ENCODE peak calls at places on chromosomes 12 and 14, in seven cellular contexts. One of them, this sample, is unnamed.

GRCh38 chr14:102251161-102251560 is 53.8 kb downstream of the MOK start:
- DNase-seq in AG09309: no peak
- DNase-seq in IMR-90: no peak
- DNase-seq in foreskin keratinocyte: no peak
- DNase-seq in progenitor cell of endocrine pancreas: no peak
- DNase-seq in pancreas: no peak
- DNase-seq in neural crest cell: no peak
- DNase-seq in this sample: no peak

GRCh38 chr12:62537544-62537943 is 70.9 kb downstream of the MON2 start:
- DNase-seq in pancreas: no peak
- DNase-seq in IMR-90: peak
- DNase-seq in progenitor cell of endocrine pancreas: no peak
- DNase-seq in AG09309: peak
- DNase-seq in foreskin keratinocyte: peak
- DNase-seq in neural crest cell: no peak
- DNase-seq in this sample: peak

GRCh38 chr12:730550-730949 is 21.8 kb upstream of the WNK1 start:
- DNase-seq in IMR-90: no peak
- DNase-seq in foreskin keratinocyte: no peak
- DNase-seq in AG09309: no peak
- DNase-seq in pancreas: no peak
- DNase-seq in progenitor cell of endocrine pancreas: no peak
- DNase-seq in neural crest cell: no peak
- DNase-seq in this sample: no peak

GRCh38 chr12:113190761-113191160 is 5.2 kb downstream of the RITA1 start:
- DNase-seq in AG09309: no peak
- DNase-seq in pancreas: no peak
- DNase-seq in foreskin keratinocyte: no peak
- DNase-seq in neural crest cell: no peak
- DNase-seq in progenitor cell of endocrine pancreas: no peak
- DNase-seq in IMR-90: peak
- DNase-seq in this sample: peak

GRCh38 chr12:26971963-26972362 is 33.7 kb downstream of the FGFR1OP2 start:
- DNase-seq in neural crest cell: no peak
- DNase-seq in AG09309: no peak
- DNase-seq in pancreas: no peak
- DNase-seq in foreskin keratinocyte: no peak
- DNase-seq in progenitor cell of endocrine pancreas: no peak
- DNase-seq in IMR-90: no peak
- DNase-seq in this sample: no peak

GRCh38 chr12:113174461-113175384 is 10.6 kb downstream of the DDX54 start:
- DNase-seq in AG09309: no peak
- DNase-seq in neural crest cell: peak
- DNase-seq in IMR-90: peak
- DNase-seq in foreskin keratinocyte: no peak
- DNase-seq in progenitor cell of endocrine pancreas: peak
- DNase-seq in pancreas: peak
- DNase-seq in this sample: peak

GRCh38 chr14:97878727-97879126 is 1081.5 kb downstream of the VRK1 start:
- DNase-seq in IMR-90: no peak
- DNase-seq in AG09309: no peak
- DNase-seq in neural crest cell: no peak
- DNase-seq in progenitor cell of endocrine pancreas: no peak
- DNase-seq in foreskin keratinocyte: no peak
- DNase-seq in pancreas: no peak
- DNase-seq in this sample: peak

GRCh38 chr12:13209279-13210021 is 12.9 kb downstream of the EMP1 start:
- DNase-seq in foreskin keratinocyte: no peak
- DNase-seq in progenitor cell of endocrine pancreas: no peak
- DNase-seq in pancreas: no peak
- DNase-seq in AG09309: no peak
- DNase-seq in IMR-90: no peak
- DNase-seq in neural crest cell: no peak
- DNase-seq in this sample: peak

GRCh38 chr14:95518045-95518751 is 1.7 kb upstream of the SYNE3 start:
- DNase-seq in foreskin keratinocyte: no peak
- DNase-seq in pancreas: no peak
- DNase-seq in neural crest cell: no peak
- DNase-seq in IMR-90: peak
- DNase-seq in progenitor cell of endocrine pancreas: no peak
- DNase-seq in AG09309: no peak
- DNase-seq in this sample: peak

GRCh38 chr14:95516554-95517209 is at the start of gene SYNE3:
- DNase-seq in progenitor cell of endocrine pancreas: no peak
- DNase-seq in AG09309: no peak
- DNase-seq in foreskin keratinocyte: no peak
- DNase-seq in neural crest cell: peak
- DNase-seq in pancreas: no peak
- DNase-seq in IMR-90: no peak
- DNase-seq in this sample: no peak

GRCh38 chr14:95515080-95515489 is 1.4 kb downstream of the SYNE3 start:
- DNase-seq in AG09309: no peak
- DNase-seq in pancreas: no peak
- DNase-seq in IMR-90: no peak
- DNase-seq in foreskin keratinocyte: no peak
- DNase-seq in neural crest cell: peak
- DNase-seq in progenitor cell of endocrine pancreas: no peak
- DNase-seq in this sample: peak

GRCh38 chr14:95514131-95515079 is 2.0 kb downstream of the SYNE3 start:
- DNase-seq in pancreas: no peak
- DNase-seq in IMR-90: no peak
- DNase-seq in progenitor cell of endocrine pancreas: no peak
- DNase-seq in neural crest cell: peak
- DNase-seq in AG09309: no peak
- DNase-seq in foreskin keratinocyte: no peak
- DNase-seq in this sample: peak

DNA sequence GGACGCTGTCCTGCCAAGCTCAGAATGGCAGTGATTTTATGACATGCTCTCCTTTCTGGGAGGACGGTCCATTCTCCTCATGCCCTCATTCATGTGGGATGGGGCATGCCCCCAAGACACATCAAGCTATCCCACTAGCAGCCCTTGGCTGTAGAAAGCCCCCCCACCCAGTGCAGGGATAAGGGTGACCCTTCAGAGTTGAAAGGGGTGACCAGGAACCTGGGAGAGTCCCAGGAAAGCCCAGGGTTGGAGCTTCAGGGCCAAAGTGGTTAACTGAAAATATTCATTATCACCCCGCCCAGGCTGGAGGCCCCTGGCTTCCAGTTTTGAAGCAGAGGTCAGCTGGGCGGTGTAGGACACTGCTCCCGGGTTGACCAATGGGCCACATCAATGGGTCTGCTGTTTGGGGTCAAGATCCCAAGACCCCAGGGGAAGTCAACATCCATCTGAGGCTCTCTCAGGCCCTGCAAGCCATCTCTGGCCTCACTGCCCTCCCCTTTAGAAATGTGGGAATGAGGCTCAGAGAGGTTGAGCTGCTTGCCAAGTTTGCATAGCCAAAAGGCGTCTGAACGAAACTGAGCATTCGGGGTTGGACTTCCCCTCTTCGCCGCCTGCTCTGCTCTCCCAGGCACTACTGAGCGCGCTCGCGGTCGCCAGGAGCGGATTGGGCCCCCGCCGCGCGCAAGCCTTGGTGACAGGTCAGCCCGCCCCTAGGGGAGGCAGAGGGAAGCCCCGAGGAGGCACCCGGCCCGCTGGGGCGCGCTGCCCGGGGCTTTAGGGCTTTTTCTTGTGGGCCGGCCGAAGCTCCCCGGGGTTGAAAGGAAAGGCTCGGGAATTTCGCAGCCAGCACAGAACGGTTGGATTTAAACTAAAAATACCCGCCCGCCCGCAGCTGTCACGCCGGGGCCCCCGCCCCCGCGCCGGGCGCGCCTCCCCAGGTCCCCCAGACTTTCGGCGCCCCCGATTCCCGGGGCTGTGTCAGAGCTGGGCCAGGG is 630 bp downstream of the SYNE3 start:
- DNase-seq in foreskin keratinocyte: no peak
- DNase-seq in AG09309: no peak
- DNase-seq in pancreas: peak
- DNase-seq in neural crest cell: peak
- DNase-seq in progenitor cell of endocrine pancreas: peak
- DNase-seq in IMR-90: peak
- DNase-seq in this sample: no peak
- TF ChIP-seq CTCF in foreskin keratinocyte: peak
- TF ChIP-seq CTCF in AG09309: peak
- TF ChIP-seq CTCF in pancreas: peak
- TF ChIP-seq CTCF in neural crest cell: peak
- TF ChIP-seq CTCF in progenitor cell of endocrine pancreas: peak
- TF ChIP-seq CTCF in IMR-90: peak
- TF ChIP-seq CTCF in this sample: peak

GRCh38 chr12:59651230-59651920 is 55.5 kb downstream of the SLC16A7 start:
- DNase-seq in pancreas: no peak
- DNase-seq in IMR-90: peak
- DNase-seq in progenitor cell of endocrine pancreas: no peak
- DNase-seq in neural crest cell: no peak
- DNase-seq in foreskin keratinocyte: peak
- DNase-seq in AG09309: no peak
- DNase-seq in this sample: peak

GRCh38 chr12:59652098-59652497 is 56.3 kb downstream of the SLC16A7 start:
- DNase-seq in AG09309: no peak
- DNase-seq in foreskin keratinocyte: no peak
- DNase-seq in pancreas: no peak
- DNase-seq in neural crest cell: no peak
- DNase-seq in IMR-90: no peak
- DNase-seq in progenitor cell of endocrine pancreas: no peak
- DNase-seq in this sample: no peak

GRCh38 chr12:59649203-59649602 is 53.4 kb downstream of the SLC16A7 start:
- DNase-seq in AG09309: no peak
- DNase-seq in IMR-90: peak
- DNase-seq in foreskin keratinocyte: no peak
- DNase-seq in neural crest cell: no peak
- DNase-seq in progenitor cell of endocrine pancreas: no peak
- DNase-seq in pancreas: no peak
- DNase-seq in this sample: peak

GRCh38 chr12:59654061-59654460 is 58.2 kb downstream of the SLC16A7 start:
- DNase-seq in foreskin keratinocyte: no peak
- DNase-seq in progenitor cell of endocrine pancreas: no peak
- DNase-seq in AG09309: no peak
- DNase-seq in IMR-90: no peak
- DNase-seq in pancreas: no peak
- DNase-seq in neural crest cell: no peak
- DNase-seq in this sample: no peak

DNA sequence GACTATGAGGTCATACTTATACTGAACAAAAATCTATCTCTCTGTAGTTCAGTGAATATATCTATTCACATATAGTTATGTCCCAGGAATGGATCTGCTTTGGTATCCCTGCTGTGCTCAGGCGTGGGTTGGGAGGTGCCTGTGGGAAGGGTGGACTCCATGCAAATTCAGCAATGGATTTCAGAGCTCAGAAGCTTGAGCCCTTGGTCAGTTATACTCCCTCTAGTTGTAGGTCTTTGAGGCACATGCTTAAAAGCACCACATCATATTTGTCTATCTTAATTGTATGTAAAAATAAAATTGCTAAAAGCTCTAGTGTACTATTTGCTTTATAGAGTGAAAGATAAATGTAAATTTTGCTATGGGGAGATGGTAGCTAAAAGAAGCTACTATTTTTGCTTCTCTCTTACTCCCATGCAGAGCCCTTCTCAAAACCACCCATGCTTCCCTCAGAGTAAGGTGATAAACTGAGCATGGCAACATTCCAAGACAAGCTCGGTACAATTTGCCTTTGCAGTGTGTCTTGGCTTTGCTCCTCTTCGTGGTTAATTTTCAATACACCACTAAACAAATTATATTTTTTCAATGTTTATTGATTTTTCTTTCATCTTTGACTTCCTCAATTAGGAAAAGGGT is 54.9 kb downstream of the SLC16A7 start:
- DNase-seq in progenitor cell of endocrine pancreas: no peak
- DNase-seq in neural crest cell: no peak
- DNase-seq in IMR-90: peak
- DNase-seq in foreskin keratinocyte: no peak
- DNase-seq in AG09309: no peak
- DNase-seq in pancreas: peak
- DNase-seq in this sample: no peak
- TF ChIP-seq CTCF in progenitor cell of endocrine pancreas: no peak
- TF ChIP-seq CTCF in neural crest cell: no peak
- TF ChIP-seq CTCF in IMR-90: no peak
- TF ChIP-seq CTCF in foreskin keratinocyte: no peak
- TF ChIP-seq CTCF in AG09309: peak
- TF ChIP-seq CTCF in pancreas: no peak
- TF ChIP-seq CTCF in this sample: no peak

DNA sequence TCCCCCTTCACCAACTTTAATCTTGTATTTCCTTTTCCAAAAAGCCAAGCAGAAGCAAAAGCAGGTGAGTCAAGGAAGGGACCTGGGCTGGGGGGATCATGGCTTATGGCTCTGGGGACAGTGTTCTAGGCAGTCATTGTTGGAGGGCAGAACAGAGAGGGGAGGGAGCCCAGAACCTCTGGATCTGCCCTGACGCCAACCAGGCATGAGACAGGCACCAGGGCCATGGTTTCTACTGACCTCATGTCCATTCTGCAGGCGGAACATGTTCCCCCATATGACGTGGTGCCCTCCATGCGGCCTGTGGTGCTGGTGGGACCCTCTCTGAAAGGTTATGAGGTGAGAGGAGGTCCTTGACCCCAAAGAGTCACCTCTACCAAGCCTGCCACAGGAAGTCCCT is 6.6 kb downstream of the CACNB3 start:
- DNase-seq in foreskin keratinocyte: no peak
- DNase-seq in AG09309: no peak
- DNase-seq in progenitor cell of endocrine pancreas: no peak
- DNase-seq in IMR-90: no peak
- DNase-seq in pancreas: no peak
- DNase-seq in neural crest cell: no peak
- DNase-seq in this sample: no peak
- TF ChIP-seq CTCF in foreskin keratinocyte: no peak
- TF ChIP-seq CTCF in AG09309: no peak
- TF ChIP-seq CTCF in progenitor cell of endocrine pancreas: no peak
- TF ChIP-seq CTCF in IMR-90: no peak
- TF ChIP-seq CTCF in pancreas: no peak
- TF ChIP-seq CTCF in neural crest cell: no peak
- TF ChIP-seq CTCF in this sample: no peak

GRCh38 chr12:98696036-98696646 is 51.1 kb downstream of the APAF1 start:
- DNase-seq in neural crest cell: no peak
- DNase-seq in AG09309: no peak
- DNase-seq in progenitor cell of endocrine pancreas: no peak
- DNase-seq in foreskin keratinocyte: no peak
- DNase-seq in IMR-90: peak
- DNase-seq in pancreas: no peak
- DNase-seq in this sample: peak

GRCh38 chr12:98699568-98699967 is 54.5 kb downstream of the APAF1 start:
- DNase-seq in AG09309: no peak
- DNase-seq in IMR-90: peak
- DNase-seq in progenitor cell of endocrine pancreas: no peak
- DNase-seq in foreskin keratinocyte: no peak
- DNase-seq in neural crest cell: no peak
- DNase-seq in pancreas: peak
- DNase-seq in this sample: no peak

GRCh38 chr12:98697209-98697608 is 52.1 kb downstream of the APAF1 start:
- DNase-seq in progenitor cell of endocrine pancreas: no peak
- DNase-seq in AG09309: no peak
- DNase-seq in pancreas: no peak
- DNase-seq in neural crest cell: no peak
- DNase-seq in foreskin keratinocyte: no peak
- DNase-seq in IMR-90: no peak
- DNase-seq in this sample: no peak

GRCh38 chr12:98701166-98701565 is 56.1 kb downstream of the APAF1 start:
- DNase-seq in foreskin keratinocyte: no peak
- DNase-seq in pancreas: no peak
- DNase-seq in IMR-90: peak
- DNase-seq in AG09309: no peak
- DNase-seq in progenitor cell of endocrine pancreas: no peak
- DNase-seq in neural crest cell: no peak
- DNase-seq in this sample: no peak

GRCh38 chr12:98698603-98699463 is 53.7 kb downstream of the APAF1 start:
- DNase-seq in neural crest cell: no peak
- DNase-seq in pancreas: peak
- DNase-seq in foreskin keratinocyte: peak
- DNase-seq in progenitor cell of endocrine pancreas: no peak
- DNase-seq in IMR-90: peak
- DNase-seq in AG09309: peak
- DNase-seq in this sample: peak
- TF ChIP-seq CTCF in neural crest cell: no peak
- TF ChIP-seq CTCF in pancreas: peak
- TF ChIP-seq CTCF in foreskin keratinocyte: peak
- TF ChIP-seq CTCF in progenitor cell of endocrine pancreas: no peak
- TF ChIP-seq CTCF in IMR-90: peak
- TF ChIP-seq CTCF in AG09309: peak
- TF ChIP-seq CTCF in this sample: peak